ENCODE peak calls at places on chromosomes 12 and 14, in six cellular contexts. Q is GM12878, H is GM23338, W is K562, F is HepG2, Y is WTC11. X is an unnamed sample.

GRCh38 chr12:2435511-2435910 is 359.3 kb upstream of the FKBP4 start:
- DNase-seq in H (no peak), Q (no peak), Y (no peak), W (no peak), F (no peak), X (no peak)

GRCh38 chr12:102479099-102479887 is 1.1 kb downstream of the IGF1 start:
- DNase-seq in H (peak), Y (no peak), F (no peak), W (no peak), Q (peak), X (no peak)

GRCh38 chr12:57611116-57611809 is at the start of gene ARHGEF25:
- DNase-seq in Q (no peak), F (peak), Y (peak), H (peak), W (peak), X (no peak)

GRCh38 chr14:103332143-103332919 is 1.7 kb upstream of the EIF5 start:
- DNase-seq in H (no peak), F (no peak), Q (no peak), W (no peak), Y (no peak), X (no peak)

GRCh38 chr12:64299628-64300027 is 77.5 kb upstream of the KICS2 start:
- DNase-seq in Y (no peak), Q (no peak), F (no peak), W (no peak), H (no peak), X (no peak)

GRCh38 chr14:102626530-102626929 is 34.1 kb downstream of the RCOR1 start:
- DNase-seq in W (no peak), F (no peak), H (no peak), Q (no peak), Y (no peak), X (no peak)

GRCh38 chr12:50018968-50019367 is 6.3 kb downstream of the RACGAP1 start:
- DNase-seq in Q (no peak), F (no peak), W (no peak), Y (no peak), H (no peak), X (no peak)

GRCh38 chr14:70097576-70098256 is 91.0 kb downstream of the SLC8A3 start:
- DNase-seq in Y (no peak), H (no peak), F (no peak), W (no peak), Q (no peak), X (no peak)

GRCh38 chr14:33835677-33836076 is 115.2 kb downstream of the EGLN3 start:
- DNase-seq in W (no peak), Y (no peak), F (no peak), H (no peak), Q (no peak), X (no peak)

GRCh38 chr12:570237-570925 is 92.9 kb downstream of the NINJ2 start:
- DNase-seq in Q (no peak), H (peak), W (peak), Y (peak), F (peak), X (peak)

GRCh38 chr12:2719405-2719804 is 75.4 kb upstream of the FKBP4 start:
- DNase-seq in W (no peak), Q (no peak), Y (no peak), F (no peak), H (no peak), X (no peak)

GRCh38 chr12:120936197-120936596 is 32.0 kb upstream of the SPPL3 start:
- DNase-seq in Q (no peak), Y (no peak), W (no peak), F (no peak), H (no peak), X (no peak)

DNA sequence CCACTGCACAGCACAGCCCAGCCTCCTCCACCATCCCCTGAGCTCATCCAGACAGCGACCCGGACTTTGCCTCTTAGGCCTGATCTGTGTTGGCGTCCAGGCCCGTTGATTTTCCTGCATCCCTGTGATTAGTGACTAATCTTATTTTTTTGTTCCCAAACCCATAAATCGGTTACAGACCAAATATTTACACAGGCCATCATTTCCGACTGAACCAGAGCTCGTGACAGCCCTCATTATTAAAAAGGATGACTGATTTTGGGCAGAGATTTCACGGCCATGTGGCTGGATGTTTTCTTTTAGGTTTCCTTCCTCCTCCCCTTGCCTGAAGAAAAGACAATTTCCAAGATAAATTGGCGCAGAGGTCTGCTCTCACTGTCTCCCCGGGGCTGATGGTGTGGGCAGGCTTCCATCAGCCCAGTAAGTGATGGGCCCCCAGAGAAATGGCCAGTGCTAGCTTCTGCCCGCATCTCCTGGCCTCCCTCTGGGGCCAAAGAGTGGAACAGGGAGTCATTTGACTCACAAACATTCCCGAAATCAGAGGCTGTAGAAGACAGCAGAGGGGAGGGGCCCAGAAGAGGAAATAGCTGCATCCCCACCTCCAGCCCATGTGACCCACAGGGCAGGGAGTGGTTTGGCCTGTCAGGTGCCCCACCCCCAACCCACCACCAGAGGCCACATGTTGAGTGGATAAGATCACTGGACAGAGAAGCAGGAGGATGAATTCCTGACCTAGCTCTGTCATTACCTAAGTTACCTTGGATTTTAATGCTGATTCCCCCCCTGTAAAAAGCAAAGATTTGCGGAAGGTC is 283.5 kb downstream of the KSR2 start:
- DNase-seq in Q (no peak), H (peak), W (peak), Y (peak), F (peak), X (peak)
- TF ChIP-seq CREB1 in Q (no peak), H (peak), W (no peak), Y (no peak), F (no peak), X (peak)

DNA sequence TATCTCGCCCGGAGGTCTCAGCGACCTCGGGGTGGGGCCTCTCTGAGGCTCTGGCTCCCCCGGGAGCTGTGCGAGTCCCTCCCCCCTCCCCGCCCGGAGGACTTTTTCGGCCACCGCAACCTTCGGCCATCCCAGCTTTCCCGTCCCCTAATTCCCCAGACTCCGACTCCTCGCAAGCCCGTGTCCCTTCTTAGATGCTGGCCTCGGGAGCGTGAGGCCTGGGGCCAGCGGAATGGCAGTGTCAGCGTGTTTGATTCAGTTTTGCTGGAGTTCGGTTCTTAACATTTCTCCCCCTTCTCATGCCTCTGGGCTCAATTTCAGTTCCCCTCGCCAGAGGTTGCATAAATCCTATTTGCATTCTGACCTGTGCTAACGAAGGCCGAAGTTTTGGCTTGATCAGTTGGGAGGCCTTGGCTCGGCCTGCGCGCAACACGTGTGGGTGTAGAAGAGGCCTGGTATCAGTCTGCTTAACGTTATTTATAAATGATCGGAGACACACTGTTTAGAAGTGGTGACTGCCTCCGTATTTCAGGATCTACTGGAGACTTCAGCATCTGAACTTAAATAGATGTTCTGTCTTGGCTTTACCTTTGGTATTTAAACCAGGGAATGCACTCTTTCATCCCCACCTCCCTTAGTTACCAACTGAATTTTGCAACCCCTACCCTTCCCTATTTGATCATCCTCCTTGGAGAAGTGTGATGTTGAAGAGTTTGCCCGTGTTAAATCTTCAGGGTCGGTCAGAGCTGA is 752 bp downstream of the HSP90B1 start:
- DNase-seq in F (peak), Q (no peak), W (peak), H (peak), Y (peak), X (no peak)
- TF ChIP-seq CREB1 in F (no peak), Q (no peak), W (no peak), H (no peak), Y (no peak), X (no peak)

DNA sequence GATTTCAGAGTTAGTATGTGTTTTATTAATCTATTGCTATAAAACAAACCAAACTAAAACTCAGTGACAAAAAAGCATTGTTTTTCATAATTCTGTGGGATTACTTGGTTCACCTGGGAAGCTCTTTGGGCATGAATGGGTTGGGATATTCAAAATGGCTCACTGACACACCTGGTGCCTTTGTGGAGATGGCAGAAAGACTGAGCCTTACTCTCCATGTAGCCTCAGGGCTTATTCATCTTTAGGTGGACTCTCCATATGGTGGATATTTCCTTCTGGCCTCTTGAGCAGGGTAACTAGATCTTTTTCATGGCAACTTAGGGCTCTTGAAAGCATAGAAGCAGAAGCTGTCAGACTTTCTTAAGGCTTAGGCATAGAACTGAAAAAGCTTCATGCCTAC is 1102.8 kb upstream of the SEL1L start:
- DNase-seq in F (no peak), Q (no peak), Y (no peak), W (no peak), H (no peak), X (no peak)
- TF ChIP-seq CREB1 in F (no peak), Q (no peak), Y (no peak), W (no peak), H (no peak), X (no peak)

GRCh38 chr14:91997492-91997891 is 42.4 kb downstream of the TRIP11 start:
- DNase-seq in F (no peak), Q (no peak), W (peak), Y (no peak), H (no peak), X (no peak)
- TF ChIP-seq CREB1 in F (no peak), Q (no peak), W (no peak), Y (no peak), H (no peak), X (no peak)

GRCh38 chr12:92411687-92412086 is 266.0 kb upstream of the BTG1 start:
- DNase-seq in H (no peak), F (no peak), W (no peak), Q (no peak), Y (no peak), X (no peak)

GRCh38 chr12:92404921-92405320 is 259.3 kb upstream of the BTG1 start:
- DNase-seq in Q (no peak), W (peak), Y (no peak), H (no peak), F (no peak), X (no peak)

GRCh38 chr12:92404259-92404894 is 258.7 kb upstream of the BTG1 start:
- DNase-seq in Y (no peak), W (peak), F (no peak), H (no peak), Q (no peak), X (no peak)

GRCh38 chr12:92403210-92404175 is 257.8 kb upstream of the BTG1 start:
- DNase-seq in F (no peak), H (no peak), W (peak), Y (no peak), Q (peak), X (no peak)

GRCh38 chr12:92408072-92408900 is 262.6 kb upstream of the BTG1 start:
- DNase-seq in F (peak), H (peak), W (peak), Q (no peak), Y (peak), X (peak)
- TF ChIP-seq CREB1 in F (no peak), H (no peak), W (no peak), Q (no peak), Y (no peak), X (no peak)

DNA sequence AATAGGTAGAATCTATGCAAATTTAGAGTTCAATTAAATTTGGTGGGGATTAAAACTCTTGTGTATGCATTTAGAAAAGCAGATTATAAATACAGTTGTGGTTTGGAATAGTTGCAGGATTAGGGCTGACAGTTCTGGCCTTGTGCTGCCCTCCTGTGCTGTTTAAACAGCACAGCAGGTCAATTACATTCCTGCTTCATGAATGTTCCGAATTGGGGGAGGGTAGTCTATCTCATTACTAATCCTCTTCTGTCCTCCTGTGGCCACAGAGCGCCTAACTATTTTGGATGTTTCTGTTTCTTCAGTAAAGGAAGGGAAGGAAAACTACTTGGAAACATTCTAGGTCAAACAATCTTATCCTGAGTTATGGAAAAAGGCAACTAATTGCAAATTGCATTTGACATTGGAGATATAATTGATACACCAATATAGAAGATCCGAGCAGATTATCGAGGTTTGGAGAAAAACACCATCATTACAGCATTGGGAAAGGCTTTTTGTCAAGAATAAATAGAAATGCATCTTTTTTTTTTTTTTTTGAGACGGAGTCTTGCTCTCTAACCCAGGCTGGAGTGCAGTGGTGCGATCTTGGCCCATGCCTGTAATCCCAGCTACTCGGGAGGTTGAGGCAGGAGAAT is 8.7 kb upstream of the GPR19 start:
- DNase-seq in F (peak), Q (no peak), Y (peak), H (peak), W (peak), X (no peak)
- TF ChIP-seq CREB1 in F (no peak), Q (peak), Y (no peak), H (no peak), W (no peak), X (no peak)

GRCh38 chr12:70197362-70197744 is 45.9 kb upstream of the CNOT2 start:
- DNase-seq in W (no peak), Q (no peak), Y (no peak), F (no peak), H (no peak), X (no peak)
- TF ChIP-seq CREB1 in W (no peak), Q (no peak), Y (no peak), F (no peak), H (no peak), X (no peak)

GRCh38 chr12:62194031-62194430 is 66.2 kb upstream of the USP15 start:
- DNase-seq in W (no peak), F (peak), H (no peak), Y (no peak), Q (no peak), X (no peak)

GRCh38 chr12:62191747-62192485 is 68.3 kb upstream of the USP15 start:
- DNase-seq in F (no peak), Y (peak), Q (no peak), W (no peak), H (peak), X (no peak)

GRCh38 chr12:62192486-62193250 is 67.5 kb upstream of the USP15 start:
- DNase-seq in W (peak), H (peak), F (peak), Q (peak), Y (peak), X (no peak)

GRCh38 chr12:62196146-62196545 is 64.1 kb upstream of the USP15 start:
- DNase-seq in F (no peak), Y (no peak), H (no peak), W (no peak), Q (no peak), X (no peak)

DNA sequence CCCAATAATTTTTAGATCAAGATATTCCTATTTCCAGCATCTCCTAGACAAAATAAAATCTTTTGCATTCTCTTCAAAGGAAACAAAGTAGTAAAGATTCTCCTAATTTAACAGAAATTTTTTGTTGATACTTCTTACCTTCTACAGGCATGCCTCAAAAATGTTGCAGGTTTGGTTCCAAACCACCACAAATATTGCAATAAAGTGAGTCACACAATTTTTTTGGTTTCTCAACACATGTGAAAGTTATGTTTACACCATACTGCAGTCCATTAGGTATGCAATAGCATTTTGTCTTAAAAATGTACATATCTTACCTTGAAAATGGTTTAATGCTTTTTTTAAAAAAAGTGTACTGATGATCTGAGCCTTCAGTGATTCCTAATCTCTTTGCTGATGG is 65.6 kb upstream of the USP15 start:
- DNase-seq in Y (no peak), H (no peak), W (no peak), Q (no peak), F (no peak), X (no peak)
- TF ChIP-seq CREB1 in Y (no peak), H (no peak), W (no peak), Q (no peak), F (no peak), X (no peak)

GRCh38 chr14:35821546-35822411 is 4.4 kb upstream of the BRMS1L start:
- DNase-seq in W (peak), Y (no peak), H (peak), Q (no peak), F (peak), X (no peak)
- TF ChIP-seq CREB1 in W (no peak), Y (no peak), H (no peak), Q (peak), F (no peak), X (no peak)